ENCODE peak calls at places on chromosomes 13 and 19, in four cellular contexts. P is astrocyte of the spinal cord, S is endodermal cell, C is ELF-1. Q is an unnamed sample.
A peak's percentile ranks its signal among the peaks of the same experiment; 100 is the strongest.

GRCh38 chr19:50537769-50538230 is 24.1 kb upstream of the ASPDH start:
- DNase-seq in P (peak; percentile 41), S (peak; percentile 99), C (peak; percentile 98), Q (peak; percentile 71)

GRCh38 chr19:7533281-7533819 is 2.2 kb upstream of the PNPLA6 start:
- DNase-seq in P (peak; percentile 37), S (peak; percentile 74), C (peak; percentile 86), Q (no peak)

GRCh38 chr13:58397596-58398387 is 766.2 kb downstream of the PCDH17 start:
- DNase-seq in C (no peak), S (peak; percentile 64), P (no peak), Q (no peak)

GRCh38 chr19:10615429-10616023 is 9.8 kb upstream of the SLC44A2 start:
- DNase-seq in C (no peak), S (no peak), P (no peak), Q (no peak)

GRCh38 chr13:26262156-26262555 is 8.2 kb downstream of the CDK8 start:
- DNase-seq in P (no peak), C (no peak), S (no peak), Q (no peak)

GRCh38 chr19:14700711-14701110 is 10.9 kb downstream of the ZNF333 start:
- DNase-seq in P (no peak), C (no peak), S (peak; percentile 8), Q (no peak)

GRCh38 chr19:17311455-17312248 is 2.3 kb downstream of the DDA1 start:
- DNase-seq in C (peak; percentile 86), S (peak; percentile 68), P (peak; percentile 76), Q (no peak)

GRCh38 chr13:110520431-110521295 is 40.9 kb downstream of the RAB20 start:
- DNase-seq in C (no peak), P (peak; percentile 76), S (no peak), Q (no peak)

GRCh38 chr13:114049026-114049425 is 75.2 kb upstream of the C13orf46 start:
- DNase-seq in P (no peak), S (no peak), C (no peak), Q (peak; percentile 75)

GRCh38 chr13:33108620-33109019 is 92.4 kb downstream of the KL start:
- DNase-seq in P (no peak), S (no peak), C (no peak), Q (no peak)

GRCh38 chr13:23695196-23695595 is 125.0 kb downstream of the TNFRSF19 start:
- DNase-seq in C (no peak), P (no peak), S (no peak), Q (no peak)

GRCh38 chr19:34136127-34136526 is 36.2 kb upstream of the LSM14A start:
- DNase-seq in S (no peak), P (no peak), C (peak; percentile 20), Q (no peak)

GRCh38 chr13:37942929-37943328 is 73.4 kb upstream of the TRPC4 start:
- DNase-seq in S (no peak), P (no peak), C (no peak), Q (no peak)

GRCh38 chr13:43405457-43405856 is 381.3 kb downstream of the ENOX1 start:
- DNase-seq in C (no peak), P (peak; percentile 78), S (no peak), Q (no peak)

GRCh38 chr13:31755803-31756212 is 16.5 kb downstream of the RXFP2 start:
- DNase-seq in P (no peak), S (no peak), C (no peak), Q (no peak)

GRCh38 chr19:17348700-17349099 is 11.3 kb downstream of the GTPBP3 start:
- DNase-seq in P (peak; percentile 78), C (peak; percentile 83), S (peak; percentile 91), Q (no peak)

Q was measured in natural killer cell treated with Interleukin-12 subunit alpha and Interleukin-12 subunit beta and Interleukin-15 and Interleukin-18, amount 100 ng/mL, for 72 hours.